ENCODE peak calls at places on chromosomes 3 and 15, in seven cellular contexts. J is PC-3; F is cardiac muscle cell; Z is naive thymus-derived CD4-positive, alpha-beta T cell; D is IMR-90; Q is gastrocnemius medialis; V is fibroblast of mammary gland. T is an unnamed sample.

GRCh38 chr3:119579366-119580147 is at the start of gene ADPRH:
- DNase-seq in J (peak; percentile 82), F (peak; percentile 81), Z (peak; percentile 25), D (peak; percentile 17), Q (peak; percentile 88), V (peak; percentile 54), T (no peak)

GRCh38 chr3:72679540-72680198 is 168.6 kb downstream of the SHQ1 start:
- DNase-seq in J (no peak), F (no peak), Z (no peak), D (no peak), Q (no peak), V (peak; percentile 66), T (no peak)

GRCh38 chr3:69104585-69104984 is 17.8 kb downstream of the LMOD3 start:
- DNase-seq in J (no peak), F (no peak), Z (no peak), D (no peak), Q (no peak), V (no peak), T (no peak)

GRCh38 chr3:99509224-99509623 is 129.2 kb upstream of the COL8A1 start:
- DNase-seq in J (no peak), F (no peak), Z (no peak), D (peak; percentile 89), Q (no peak), V (peak; percentile 48), T (no peak)

GRCh38 chr3:36989568-36989967 is 3.4 kb downstream of the EPM2AIP1 start:
- DNase-seq in J (no peak), F (no peak), Z (no peak), D (no peak), Q (no peak), V (no peak), T (no peak)

GRCh38 chr15:79872358-79873017 is 24.3 kb downstream of the MTHFS start:
- DNase-seq in J (no peak), F (no peak), Z (peak; percentile 24), D (peak; percentile 43), Q (no peak), V (peak; percentile 33), T (no peak)

GRCh38 chr3:123733805-123734526 is 149.1 kb upstream of the HACD2 start:
- DNase-seq in J (peak; percentile 95), F (no peak), Z (no peak), D (peak; percentile 95), Q (no peak), V (peak; percentile 93), T (no peak)

GRCh38 chr15:57255751-57256150 is 120.6 kb upstream of the CGNL1 start:
- DNase-seq in J (no peak), F (no peak), Z (no peak), D (no peak), Q (no peak), V (no peak), T (no peak)

GRCh38 chr3:81920805-81921204 is 159.4 kb upstream of the GBE1 start:
- DNase-seq in J (no peak), F (no peak), Z (no peak), D (no peak), Q (no peak), V (peak; percentile 33), T (no peak)

GRCh38 chr15:85500060-85500708 is 119.8 kb downstream of the AKAP13 start:
- DNase-seq in J (peak; percentile 52), F (peak; percentile 23), Z (no peak), D (no peak), Q (no peak), V (no peak), T (no peak)

GRCh38 chr15:52765779-52766178 is 24.4 kb downstream of the ONECUT1 start:
- DNase-seq in J (peak; percentile 16), F (peak; percentile 43), Z (no peak), D (peak; percentile 6), Q (no peak), V (no peak), T (no peak)

GRCh38 chr3:51715231-51716058 is 8.6 kb downstream of the GRM2 start:
- DNase-seq in J (no peak), F (no peak), Z (no peak), D (no peak), Q (no peak), V (no peak), T (no peak)

GRCh38 chr3:171824824-171825221 is 14.5 kb upstream of the PLD1 start:
- DNase-seq in J (peak; percentile 64), F (no peak), Z (no peak), D (peak; percentile 56), Q (no peak), V (peak; percentile 90), T (no peak)

GRCh38 chr15:62568004-62568403 is 402.9 kb upstream of the C2CD4B start:
- DNase-seq in J (no peak), F (no peak), Z (no peak), D (no peak), Q (no peak), V (no peak), T (no peak)

GRCh38 chr15:43187544-43188155 is 2.4 kb downstream of the CCNDBP1 start:
- DNase-seq in J (peak; percentile 76), F (peak; percentile 57), Z (peak; percentile 37), D (peak; percentile 80), Q (no peak), V (peak; percentile 70), T (peak; percentile 51)

GRCh38 chr3:129317014-129317771 is 38.5 kb downstream of the HMCES start:
- DNase-seq in J (no peak), F (no peak), Z (no peak), D (no peak), Q (no peak), V (no peak), T (no peak)

GRCh38 chr15:68265674-68266073 is 11.9 kb upstream of the FEM1B start:
- DNase-seq in J (peak; percentile 5), F (no peak), Z (no peak), D (no peak), Q (no peak), V (no peak), T (no peak)

GRCh38 chr3:196528639-196529233 is 13.6 kb upstream of the SMCO1 start:
- DNase-seq in J (peak; percentile 73), F (peak; percentile 72), Z (peak; percentile 72), D (peak; percentile 26), Q (peak; percentile 41), V (peak; percentile 62), T (peak; percentile 28)

GRCh38 chr15:70826634-70827033 is 27.3 kb downstream of the LARP6 start:
- DNase-seq in J (peak; percentile 89), F (no peak), Z (no peak), D (peak; percentile 74), Q (peak; percentile 67), V (peak; percentile 88), T (peak; percentile 42)

GRCh38 chr3:150761831-150762661 is 923 bp downstream of the SIAH2 start:
- DNase-seq in J (peak; percentile 64), F (peak; percentile 69), Z (peak; percentile 23), D (peak; percentile 56), Q (peak; percentile 55), V (peak; percentile 67), T (no peak)

GRCh38 chr3:45212095-45212468 is 14.0 kb downstream of the TMEM158 start:
- DNase-seq in J (no peak), F (no peak), Z (no peak), D (no peak), Q (no peak), V (no peak), T (no peak)
- H3K4me3 ChIP-seq in J (no peak overlapping the region), F (no peak overlapping the region), Z (no peak overlapping the region), D (no peak overlapping the region), Q (no peak overlapping the region), V (no peak overlapping the region), T (no peak overlapping the region)

GRCh38 chr3:189276481-189277190 is 104.9 kb downstream of the TPRG1 start:
- DNase-seq in J (peak; percentile 78), F (no peak), Z (no peak), D (peak; percentile 28), Q (no peak), V (peak; percentile 87), T (no peak)
- H3K4me3 ChIP-seq in J (peak overlapping the region; percentile 22), F (no peak overlapping the region), Z (no peak overlapping the region), D (no peak overlapping the region), Q (no peak overlapping the region), V (no peak overlapping the region), T (no peak overlapping the region)

GRCh38 chr15:92634046-92634445 is 21.5 kb downstream of the FAM174B start:
- DNase-seq in J (no peak), F (no peak), Z (no peak), D (no peak), Q (no peak), V (no peak), T (no peak)

GRCh38 chr15:92633001-92633400 is 22.6 kb downstream of the FAM174B start:
- DNase-seq in J (no peak), F (no peak), Z (no peak), D (no peak), Q (no peak), V (no peak), T (no peak)

GRCh38 chr15:92636401-92636949 is 19.1 kb downstream of the FAM174B start:
- DNase-seq in J (no peak), F (no peak), Z (no peak), D (no peak), Q (no peak), V (no peak), T (no peak)

GRCh38 chr15:92633418-92633817 is 22.2 kb downstream of the FAM174B start:
- DNase-seq in J (no peak), F (no peak), Z (no peak), D (no peak), Q (no peak), V (no peak), T (no peak)

DNA sequence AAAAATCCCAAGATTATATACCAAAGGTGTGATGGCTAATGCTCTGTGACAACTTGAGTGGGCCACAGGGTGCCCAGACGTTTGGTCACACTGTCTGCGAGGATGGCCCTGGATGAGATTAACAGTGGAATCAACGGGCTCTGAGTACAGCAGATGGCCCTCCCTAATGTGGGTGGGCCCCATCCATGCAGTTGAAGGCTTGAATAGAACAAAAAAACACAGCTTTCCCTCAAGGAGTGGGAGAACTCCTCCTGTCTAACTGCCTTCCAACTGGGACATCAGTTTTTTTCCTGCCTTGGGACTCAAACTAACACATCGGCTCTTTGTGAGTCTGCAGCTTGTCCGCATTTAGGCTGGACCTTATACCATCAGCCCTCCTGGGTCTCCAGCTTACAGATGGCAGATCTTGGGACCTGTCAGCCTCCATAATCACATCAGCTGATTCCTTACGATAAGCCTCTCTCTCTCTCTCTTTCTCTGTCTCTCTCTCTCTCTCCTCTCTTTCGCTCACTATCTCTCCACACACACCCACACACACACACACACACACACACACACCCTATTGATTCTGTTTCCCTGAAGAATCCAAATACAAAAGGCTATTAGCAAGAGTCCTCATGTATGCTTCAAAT is 20.8 kb downstream of the FAM174B start:
- DNase-seq in J (no peak), F (no peak), Z (no peak), D (no peak), Q (no peak), V (no peak), T (no peak)
- H3K4me3 ChIP-seq in J (no peak overlapping the region), F (no peak overlapping the region), Z (no peak overlapping the region), D (no peak overlapping the region), Q (no peak overlapping the region), V (no peak overlapping the region), T (no peak overlapping the region)

DNA sequence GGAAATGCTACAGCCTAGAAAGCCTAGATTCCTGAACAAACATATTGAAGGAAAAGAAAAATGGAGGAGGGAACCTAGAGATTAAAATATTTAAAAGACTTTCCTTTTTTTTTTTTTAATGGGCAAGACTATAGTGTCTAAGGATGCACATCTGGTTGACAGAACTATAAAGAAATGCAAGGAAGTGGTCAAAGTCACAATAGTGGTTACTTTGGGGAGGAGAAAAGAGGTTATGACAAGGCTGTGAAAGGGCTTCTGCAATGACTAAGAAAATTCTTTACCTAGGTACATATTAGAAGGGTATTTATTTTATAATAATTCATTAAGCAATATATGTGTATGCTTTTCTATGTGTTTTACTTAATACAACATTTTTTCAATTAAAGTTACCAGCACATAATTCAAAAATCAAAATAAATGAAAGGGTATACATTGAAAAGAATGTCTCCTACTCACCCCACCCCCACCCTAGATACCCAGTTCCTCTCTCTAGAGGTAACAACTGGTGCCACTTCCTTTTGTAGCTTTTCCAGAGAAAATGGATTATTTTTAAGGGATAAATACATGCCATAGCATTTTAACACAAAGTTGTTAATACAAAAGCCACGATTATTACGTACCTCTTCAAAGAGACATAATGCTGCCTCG is 70.1 kb downstream of the HERC1 start:
- DNase-seq in J (peak; percentile 55), F (no peak), Z (no peak), D (peak; percentile 39), Q (no peak), V (peak; percentile 55), T (peak; percentile 68)
- H3K4me3 ChIP-seq in J (no peak overlapping the region), F (no peak overlapping the region), Z (no peak overlapping the region), D (no peak overlapping the region), Q (no peak overlapping the region), V (no peak overlapping the region), T (no peak overlapping the region)

T was measured in Jurkat, Clone E6-1.